ENCODE peak calls at places on chromosome 13, in four cellular contexts. A is neural crest cell; V is cardiac fibroblast; W is stimulated activated CD4-positive, alpha-beta T cell treated with anti-CD3 and anti-CD28 coated beads, Interleukin-2, amount 100 ng/mL, for 48 hours. I is an unnamed sample.

GRCh38 chr13:109816112-109816978 is 30.0 kb upstream of the IRS2 start:
- DNase-seq in A (no peak), V (no peak), W (no peak), I (peak; percentile 26)

GRCh38 chr13:46996316-46996715 is 99.5 kb upstream of the HTR2A start:
- DNase-seq in A (no peak), V (no peak), W (no peak), I (no peak)

GRCh38 chr13:43123856-43124255 is 100.5 kb downstream of the DNAJC15 start:
- DNase-seq in A (no peak), V (no peak), W (no peak), I (no peak)

GRCh38 chr13:106533101-106533939 is 2.1 kb downstream of the EFNB2 start:
- DNase-seq in A (peak; percentile 81), V (peak; percentile 83), W (peak; percentile 10), I (peak; percentile 84)

GRCh38 chr13:111251646-111252448 is 68.6 kb upstream of the TEX29 start:
- DNase-seq in A (no peak), V (peak; percentile 45), W (no peak), I (no peak)

GRCh38 chr13:98206946-98207345 is 29.9 kb upstream of the RNF113B start:
- DNase-seq in A (no peak), V (peak; percentile 82), W (no peak), I (no peak)

GRCh38 chr13:114128624-114129522 is 3.5 kb downstream of the RASA3 start:
- DNase-seq in A (no peak), V (peak; percentile 96), W (peak; percentile 83), I (no peak)

GRCh38 chr13:112194167-112194530 is 127.2 kb downstream of the SOX1 start:
- DNase-seq in A (no peak), V (no peak), W (no peak), I (no peak)

GRCh38 chr13:99308481-99309087 is 1.4 kb upstream of the GPR183 start:
- DNase-seq in A (no peak), V (peak; percentile 85), W (no peak), I (no peak)

GRCh38 chr13:110206170-110206569 is 100.8 kb downstream of the COL4A1 start:
- DNase-seq in A (no peak), V (no peak), W (no peak), I (no peak)